ENCODE peak calls at places on chromosomes 3 and 15, in six cellular contexts. W is iPS DF 6.9, O is dorsolateral prefrontal cortex, F is GM04504, H is GM18507, S is amniotic stem cell. B is an unnamed sample.

GRCh38 chr3:64170270-64170669 is 55.0 kb downstream of the PRICKLE2 start:
- DNase-seq in W (no peak), O (no peak), F (no peak), H (no peak), S (no peak), B (no peak)

GRCh38 chr3:44862221-44862637 is 517 bp downstream of the TMEM42 start:
- DNase-seq in W (no peak), O (no peak), F (peak), H (peak), S (no peak), B (no peak)

GRCh38 chr15:82108489-82109078 is 62.8 kb upstream of the MEX3B start:
- DNase-seq in W (no peak), O (no peak), F (no peak), H (peak), S (no peak), B (peak)

GRCh38 chr15:55016225-55016624 is 180.5 kb downstream of the RSL24D1 start:
- DNase-seq in W (no peak), O (no peak), F (no peak), H (no peak), S (no peak), B (no peak)

GRCh38 chr15:70197945-70198361 is 100.2 kb upstream of the TLE3 start:
- DNase-seq in W (no peak), O (no peak), F (no peak), H (no peak), S (no peak), B (no peak)

GRCh38 chr3:167739190-167739589 is 3.7 kb downstream of the SERPINI1 start:
- DNase-seq in W (no peak), O (no peak), F (no peak), H (no peak), S (no peak), B (no peak)

GRCh38 chr15:92611995-92612745 is 43.4 kb downstream of the FAM174B start:
- DNase-seq in W (no peak), O (peak), F (no peak), H (no peak), S (no peak), B (no peak)

GRCh38 chr15:100783760-100784492 is 95.7 kb upstream of the ALDH1A3 start:
- DNase-seq in W (no peak), O (peak), F (no peak), H (no peak), S (no peak), B (peak)

GRCh38 chr3:194203482-194204035 is 67.6 kb downstream of the HES1 start:
- DNase-seq in W (no peak), O (no peak), F (no peak), H (no peak), S (no peak), B (no peak)

GRCh38 chr3:111070772-111071256 is 802 bp upstream of the NECTIN3 start:
- DNase-seq in W (no peak), O (no peak), F (no peak), H (no peak), S (no peak), B (no peak)

GRCh38 chr3:126540342-126540849 is 16.4 kb downstream of the CHST13 start:
- DNase-seq in W (no peak), O (peak), F (peak), H (no peak), S (peak), B (peak)

GRCh38 chr15:41906608-41907007 is 12.8 kb upstream of the SPTBN5 start:
- DNase-seq in W (no peak), O (no peak), F (no peak), H (no peak), S (no peak), B (no peak)

GRCh38 chr3:150749218-150749617 is 13.8 kb downstream of the SIAH2 start:
- DNase-seq in W (no peak), O (no peak), F (no peak), H (no peak), S (no peak), B (no peak)

GRCh38 chr3:177977381-177978158 is 558.7 kb upstream of the KCNMB2 start:
- DNase-seq in W (no peak), O (no peak), F (no peak), H (no peak), S (peak), B (peak)

GRCh38 chr3:144229973-144230372 is 258.4 kb downstream of the DIPK2A start:
- DNase-seq in W (no peak), O (no peak), F (no peak), H (no peak), S (no peak), B (no peak)

B was measured in SJSA1.